ENCODE peak calls at places on chromosomes 5 and 9, in nine cellular contexts. S is Calu3; Z is CD4-positive, CD25-positive, alpha-beta regulatory T cell; J is naive thymus-derived CD4-positive, alpha-beta T cell; D is DMS 273 treated with DMSO at 0.1 percent for 48 hours; M is NB4; L is fibroblast of the aortic adventitia; Y is GM12891; R is colonic mucosa. W is an unnamed sample.

GRCh38 chr9:108603141-108603540 is 252.6 kb downstream of the ACTL7B start:
- DNase-seq in S (no peak), Z (no peak), J (no peak), D (no peak), M (no peak), L (no peak), Y (no peak), R (no peak), W (no peak)

GRCh38 chr9:109907810-109908458 is 127.9 kb downstream of the PALM2AKAP2 start:
- DNase-seq in S (no peak), Z (no peak), J (no peak), D (no peak), M (no peak), L (no peak), Y (no peak), R (no peak), W (no peak)

GRCh38 chr5:142772766-142773293 is 2.7 kb downstream of the ARHGAP26 start:
- DNase-seq in S (no peak), Z (no peak), J (no peak), D (no peak), M (no peak), L (no peak), Y (no peak), R (no peak), W (no peak)

GRCh38 chr9:135095470-135096407 is 8.3 kb downstream of the OLFM1 start:
- DNase-seq in S (no peak), Z (no peak), J (no peak), D (no peak), M (no peak), L (no peak), Y (no peak), R (no peak), W (no peak)

GRCh38 chr5:132001647-132002561 is 9.6 kb downstream of the ACSL6 start:
- DNase-seq in S (peak; percentile 65), Z (no peak), J (no peak), D (no peak), M (peak; percentile 31), L (no peak), Y (no peak), R (no peak), W (no peak)

GRCh38 chr9:18394847-18395355 is 79.1 kb upstream of the ADAMTSL1 start:
- DNase-seq in S (no peak), Z (no peak), J (no peak), D (no peak), M (no peak), L (no peak), Y (no peak), R (no peak), W (no peak)

GRCh38 chr9:125550216-125550614 is 156.8 kb downstream of the MAPKAP1 start:
- DNase-seq in S (no peak), Z (no peak), J (no peak), D (no peak), M (no peak), L (peak; percentile 65), Y (no peak), R (no peak), W (no peak)

GRCh38 chr5:90637731-90638130 is 79.1 kb downstream of the ADGRV1 start:
- DNase-seq in S (no peak), Z (no peak), J (no peak), D (no peak), M (no peak), L (no peak), Y (no peak), R (no peak), W (no peak)

GRCh38 chr5:148730272-148730954 is 76.1 kb upstream of the HTR4 start:
- DNase-seq in S (no peak), Z (no peak), J (no peak), D (no peak), M (no peak), L (peak; percentile 49), Y (no peak), R (no peak), W (no peak)

GRCh38 chr5:142881076-142881466 is 110.9 kb downstream of the ARHGAP26 start:
- DNase-seq in S (no peak), Z (no peak), J (no peak), D (no peak), M (peak; percentile 95), L (peak; percentile 78), Y (peak; percentile 32), R (no peak), W (no peak)

GRCh38 chr5:123089572-123089970 is 530 bp downstream of the PRDM6 start:
- DNase-seq in S (peak; percentile 49), Z (no peak), J (no peak), D (peak; percentile 34), M (no peak), L (peak; percentile 52), Y (no peak), R (no peak), W (no peak)

GRCh38 chr9:36119476-36119875 is 17.1 kb upstream of the GLIPR2 start:
- DNase-seq in S (no peak), Z (no peak), J (no peak), D (no peak), M (no peak), L (no peak), Y (no peak), R (no peak), W (no peak)

GRCh38 chr5:74866653-74867162 is 521 bp upstream of the FAM169A start:
- DNase-seq in S (peak; percentile 28), Z (no peak), J (no peak), D (no peak), M (no peak), L (no peak), Y (no peak), R (peak; percentile 29), W (no peak)

GRCh38 chr5:9888517-9888916 is 258.4 kb upstream of the TAS2R1 start:
- DNase-seq in S (no peak), Z (no peak), J (no peak), D (no peak), M (no peak), L (peak; percentile 84), Y (no peak), R (no peak), W (no peak)

GRCh38 chr5:177140312-177140711 is 6.7 kb downstream of the NSD1 start:
- DNase-seq in S (no peak), Z (no peak), J (no peak), D (no peak), M (no peak), L (no peak), Y (no peak), R (no peak), W (no peak)

GRCh38 chr9:91663858-91664257 is 240.2 kb upstream of the NFIL3 start:
- DNase-seq in S (no peak), Z (no peak), J (no peak), D (no peak), M (no peak), L (no peak), Y (no peak), R (no peak), W (no peak)

GRCh38 chr5:127838661-127839060 is 135.5 kb downstream of the CCDC192 start:
- DNase-seq in S (peak; percentile 71), Z (no peak), J (no peak), D (no peak), M (peak; percentile 63), L (no peak), Y (no peak), R (peak; percentile 29), W (no peak)

GRCh38 chr5:143494162-143494561 is 90.7 kb upstream of the NR3C1 start:
- DNase-seq in S (peak; percentile 19), Z (no peak), J (no peak), D (no peak), M (no peak), L (peak; percentile 89), Y (no peak), R (no peak), W (no peak)

GRCh38 chr9:70135176-70135575 is 91.5 kb downstream of the MAMDC2 start:
- DNase-seq in S (no peak), Z (no peak), J (no peak), D (no peak), M (no peak), L (no peak), Y (no peak), R (no peak), W (no peak)

GRCh38 chr5:37900692-37901091 is 60.9 kb upstream of the GDNF start:
- DNase-seq in S (peak; percentile 2), Z (no peak), J (no peak), D (no peak), M (peak; percentile 19), L (peak; percentile 68), Y (no peak), R (peak; percentile 28), W (no peak)

GRCh38 chr9:15115702-15116639 is 191.0 kb downstream of the TTC39B start:
- DNase-seq in S (no peak), Z (no peak), J (no peak), D (no peak), M (no peak), L (no peak), Y (no peak), R (no peak), W (no peak)

GRCh38 chr9:79131876-79132377 is 439.8 kb upstream of the TLE4 start:
- DNase-seq in S (no peak), Z (no peak), J (no peak), D (no peak), M (no peak), L (no peak), Y (no peak), R (no peak), W (no peak)

GRCh38 chr9:114789006-114789405 is 16.8 kb downstream of the TNFSF15 start:
- DNase-seq in S (no peak), Z (no peak), J (no peak), D (no peak), M (no peak), L (peak; percentile 13), Y (no peak), R (no peak), W (no peak)

GRCh38 chr9:127183814-127184582 is 61.6 kb upstream of the ANGPTL2 start:
- DNase-seq in S (no peak), Z (no peak), J (no peak), D (no peak), M (no peak), L (peak; percentile 71), Y (peak; percentile 56), R (no peak), W (no peak)

GRCh38 chr9:86821011-86821845 is 126.1 kb downstream of the GAS1 start:
- DNase-seq in S (no peak), Z (no peak), J (no peak), D (no peak), M (no peak), L (peak; percentile 23), Y (no peak), R (no peak), W (no peak)

GRCh38 chr9:26947736-26948135 is 694 bp upstream of the PLAA start:
- DNase-seq in S (no peak), Z (no peak), J (no peak), D (no peak), M (peak; percentile 43), L (no peak), Y (no peak), R (no peak), W (no peak)

W was measured in central memory CD4-positive, alpha-beta T cell.